ENCODE peak calls at places on chromosome 14, in six cellular contexts. Y, H, V, J, C and E are unnamed samples.

GRCh38 chr14:72547999-72548398 is 345.9 kb downstream of the DPF3 start:
- DNase-seq in Y (no peak), H (no peak), V (no peak), J (peak; percentile 68), C (no peak), E (no peak)

GRCh38 chr14:26888592-26888991 is 290.8 kb upstream of the NOVA1 start:
- DNase-seq in Y (no peak), H (no peak), V (no peak), J (no peak), C (no peak), E (no peak)

GRCh38 chr14:95163132-95163531 is 5.8 kb upstream of the DICER1 start:
- DNase-seq in Y (no peak), H (no peak), V (no peak), J (no peak), C (no peak), E (no peak)

GRCh38 chr14:69088523-69089445 is 64.1 kb downstream of the DCAF5 start:
- DNase-seq in Y (no peak), H (no peak), V (no peak), J (peak; percentile 32), C (no peak), E (no peak)

GRCh38 chr14:81315344-81315743 is 84.8 kb downstream of the STON2 start:
- DNase-seq in Y (no peak), H (no peak), V (peak; percentile 79), J (no peak), C (peak; percentile 97), E (no peak)

GRCh38 chr14:57617510-57617909 is 123.9 kb upstream of the CCDC198 start:
- DNase-seq in Y (no peak), H (no peak), V (peak; percentile 59), J (no peak), C (peak; percentile 90), E (no peak)

GRCh38 chr14:61343991-61344405 is 22.6 kb downstream of the PRKCH start:
- DNase-seq in Y (no peak), H (no peak), V (no peak), J (no peak), C (no peak), E (no peak)

GRCh38 chr14:94342334-94342934 is 19.3 kb upstream of the SERPINA6 start:
- DNase-seq in Y (peak; percentile 95), H (peak; percentile 82), V (no peak), J (peak; percentile 19), C (no peak), E (peak; percentile 94)

GRCh38 chr14:28676481-28676880 is 90.1 kb upstream of the FOXG1 start:
- DNase-seq in Y (no peak), H (no peak), V (no peak), J (no peak), C (peak; percentile 42), E (no peak)

DNA sequence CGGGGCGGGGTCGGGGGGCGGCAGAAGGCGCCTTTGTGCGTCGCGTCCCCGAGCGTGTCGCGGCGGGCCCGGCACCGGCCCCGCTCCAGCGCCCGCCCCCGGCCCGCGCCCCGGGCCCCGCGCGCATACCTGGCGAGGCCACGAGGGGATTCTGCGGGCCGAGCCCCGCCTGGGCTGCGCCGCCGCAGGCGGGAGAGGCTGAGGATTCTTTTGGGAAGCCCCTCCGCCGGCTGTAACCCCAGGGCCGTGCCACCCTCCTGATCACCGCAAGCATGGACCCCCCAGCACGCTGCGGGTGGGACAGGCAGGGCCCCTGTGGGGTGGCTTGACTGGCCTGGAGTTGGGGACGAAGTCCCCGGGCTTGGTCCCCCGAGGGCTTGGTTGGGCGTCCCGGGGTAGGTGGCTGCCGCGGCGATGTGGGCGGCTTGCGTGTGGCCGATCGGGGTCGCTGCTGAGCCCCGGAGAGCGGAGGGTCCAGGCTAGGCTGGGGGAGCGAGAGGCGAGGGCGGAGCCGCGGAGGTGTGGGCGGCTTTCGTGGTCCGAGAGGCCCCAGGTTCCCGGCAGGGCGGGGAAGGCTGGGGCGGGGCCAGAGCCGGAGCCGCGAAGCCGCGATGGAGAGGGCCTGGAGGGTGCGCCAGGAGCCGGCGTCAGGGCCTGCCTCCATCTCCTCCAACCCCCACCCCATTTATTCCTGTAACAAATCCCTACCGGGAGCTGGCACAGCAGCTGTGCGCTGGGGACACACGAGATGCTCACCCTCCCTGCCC is 28.4 kb upstream of the GPR132 start:
- DNase-seq in Y (peak; percentile 77), H (peak; percentile 20), V (peak; percentile 92), J (peak; percentile 95), C (peak; percentile 89), E (peak; percentile 85)
- H3K9ac ChIP-seq in Y (peak overlapping the region; percentile 95), H (no peak overlapping the region), V (no peak overlapping the region), J (peak overlapping the region; percentile 90), C (peak overlapping the region; percentile 82), E (peak overlapping the region; percentile 87)

GRCh38 chr14:91366749-91367148 is 50.9 kb downstream of the CCDC88C start:
- DNase-seq in Y (no peak), H (no peak), V (no peak), J (no peak), C (no peak), E (no peak)
- H3K27ac ChIP-seq in Y (no peak overlapping the region), H (no peak overlapping the region), V (no peak overlapping the region), J (no peak overlapping the region), C (no peak overlapping the region), E (no peak overlapping the region)

GRCh38 chr14:24114536-24115450 is at the start of the genes DCAF11 and NRL:
- DNase-seq in Y (peak; percentile 100), H (peak; percentile 100), V (peak; percentile 99), J (peak; percentile 95), C (peak; percentile 100), E (peak; percentile 99)

GRCh38 chr14:24113801-24114535 is 609 bp upstream of the DCAF11 start:
- DNase-seq in Y (peak; percentile 94), H (peak; percentile 100), V (peak; percentile 89), J (peak; percentile 79), C (peak; percentile 97), E (peak; percentile 94)

GRCh38 chr14:24117179-24117578 is 2.4 kb upstream of the NRL start:
- DNase-seq in Y (no peak), H (no peak), V (no peak), J (no peak), C (no peak), E (no peak)

GRCh38 chr14:24116111-24116809 is 1.5 kb upstream of the NRL start:
- DNase-seq in Y (no peak), H (no peak), V (no peak), J (no peak), C (no peak), E (no peak)

GRCh38 chr14:24115451-24116110 is 832 bp upstream of the NRL start:
- DNase-seq in Y (no peak), H (no peak), V (no peak), J (no peak), C (no peak), E (no peak)
- H3K9ac ChIP-seq in Y (peak overlapping the region; percentile 84), H (peak overlapping the region; percentile 99), V (peak overlapping the region; percentile 75), J (peak overlapping the region; percentile 79), C (peak overlapping the region; percentile 87), E (peak overlapping the region; percentile 90)

DNA sequence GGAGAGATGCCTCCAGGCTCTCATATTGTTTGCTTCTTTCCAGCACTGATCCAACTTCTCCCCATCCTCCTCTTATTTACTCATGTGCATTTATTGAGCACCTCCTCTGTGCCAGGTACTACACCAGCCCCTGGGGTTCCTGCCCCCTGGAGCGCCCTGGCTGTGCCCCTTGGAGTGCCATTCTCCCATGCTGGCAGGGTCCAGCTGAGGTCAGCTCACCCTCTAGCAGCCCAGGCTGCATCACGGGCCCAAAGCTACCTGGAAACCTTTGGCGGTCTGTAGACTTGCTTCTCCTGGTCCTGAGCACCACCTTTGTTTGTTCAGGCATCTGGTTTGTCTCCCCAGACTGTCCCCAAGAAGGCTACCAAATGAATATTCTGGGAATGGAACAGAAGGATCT is 67.0 kb downstream of the ADCK1 start:
- DNase-seq in Y (no peak), H (no peak), V (no peak), J (no peak), C (no peak), E (no peak)
- H3K27ac ChIP-seq in Y (no peak overlapping the region), H (no peak overlapping the region), V (no peak overlapping the region), J (no peak overlapping the region), C (no peak overlapping the region), E (no peak overlapping the region)

GRCh38 chr14:74083784-74084276 is 423 bp downstream of the ALDH6A1 start:
- DNase-seq in Y (no peak), H (peak; percentile 32), V (peak; percentile 28), J (no peak), C (no peak), E (no peak)

GRCh38 chr14:74083161-74083560 is 1.1 kb downstream of the ALDH6A1 start:
- DNase-seq in Y (no peak), H (no peak), V (no peak), J (no peak), C (peak; percentile 28), E (no peak)

GRCh38 chr14:74084277-74085046 is at the start of the genes ALDH6A1 and LIN52:
- DNase-seq in Y (peak; percentile 100), H (peak; percentile 100), V (peak; percentile 100), J (peak; percentile 98), C (peak; percentile 100), E (peak; percentile 100)

GRCh38 chr14:74085047-74085637 is 386 bp downstream of the LIN52 start:
- DNase-seq in Y (no peak), H (peak; percentile 10), V (no peak), J (peak; percentile 44), C (peak; percentile 71), E (no peak)

DNA sequence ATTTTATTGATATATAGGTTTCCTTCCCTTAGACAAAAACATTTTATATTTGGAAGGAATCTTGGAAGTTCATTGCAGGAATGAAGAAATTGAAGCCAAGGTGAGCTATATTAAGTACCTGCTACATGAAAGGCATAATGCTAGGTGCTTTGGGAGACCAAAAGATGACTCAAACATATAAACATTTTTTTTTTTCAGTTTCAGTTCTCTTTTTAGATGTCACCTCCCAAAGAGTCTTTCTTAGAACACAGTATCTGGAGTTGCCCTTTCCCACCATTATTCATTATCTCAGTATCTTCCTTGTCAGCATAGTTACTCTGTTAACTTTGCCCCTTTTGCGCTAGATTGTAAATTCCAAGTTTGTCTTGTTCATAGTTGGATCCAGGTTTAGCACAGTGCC is 1.1 kb downstream of the LIN52 start:
- DNase-seq in Y (no peak), H (no peak), V (no peak), J (no peak), C (no peak), E (no peak)
- H3K9ac ChIP-seq in Y (peak overlapping the region; percentile 93), H (peak overlapping the region; percentile 94), V (peak overlapping the region; percentile 96), J (peak overlapping the region; percentile 88), C (no peak overlapping the region), E (no peak overlapping the region)